ENCODE peak calls at places on chromosome 18, in ten cellular contexts. Q is iPS DF 6.9; H is CD8-positive, alpha-beta memory T cell; R is Panc1; J is ovary; G is IMR-90; F is upper lobe of left lung; T is cardiac muscle cell; K is CD4-positive, alpha-beta T cell; Y is MM.1S. C is an unnamed sample.

GRCh38 chr18:58216071-58216471 is 172.0 kb downstream of the NEDD4L start:
- DNase-seq in Q (no peak), H (no peak), R (no peak), J (no peak), G (no peak), F (peak; percentile 70), T (peak; percentile 58), K (no peak), Y (no peak), C (no peak)

GRCh38 chr18:3594760-3595241 is 144.8 kb downstream of the TGIF1 start:
- DNase-seq in Q (no peak), H (no peak), R (no peak), J (no peak), G (peak; percentile 49), F (peak; percentile 41), T (no peak), K (no peak), Y (no peak), C (peak; percentile 34)

GRCh38 chr18:51762373-51762772 is 564.9 kb upstream of the MEX3C start:
- DNase-seq in Q (no peak), H (no peak), R (no peak), J (no peak), G (no peak), F (no peak), T (no peak), K (no peak), Y (peak; percentile 81), C (no peak)

GRCh38 chr18:24089626-24090337 is 49.1 kb upstream of the CABYR start:
- DNase-seq in Q (no peak), H (no peak), R (no peak), J (no peak), G (no peak), F (no peak), T (no peak), K (no peak), Y (no peak), C (no peak)

GRCh38 chr18:10416020-10416419 is 38.4 kb upstream of the APCDD1 start:
- DNase-seq in Q (no peak), H (no peak), R (no peak), J (no peak), G (no peak), F (no peak), T (no peak), K (no peak), Y (no peak), C (no peak)

GRCh38 chr18:23337599-23338444 is 115.3 kb upstream of the RIOK3 start:
- DNase-seq in Q (no peak), H (no peak), R (no peak), J (no peak), G (peak; percentile 79), F (no peak), T (no peak), K (no peak), Y (no peak), C (no peak)

GRCh38 chr18:79935098-79935480 is 16.4 kb downstream of the SLC66A2 start:
- DNase-seq in Q (no peak), H (no peak), R (no peak), J (peak; percentile 12), G (no peak), F (peak; percentile 6), T (no peak), K (no peak), Y (no peak), C (no peak)

GRCh38 chr18:44758821-44759624 is 78.3 kb downstream of the SETBP1 start:
- DNase-seq in Q (no peak), H (peak; percentile 12), R (no peak), J (no peak), G (no peak), F (no peak), T (no peak), K (no peak), Y (peak; percentile 95), C (no peak)

GRCh38 chr18:6920099-6920955 is 190.8 kb downstream of the ARHGAP28 start:
- DNase-seq in Q (peak; percentile 81), H (no peak), R (peak; percentile 38), J (peak; percentile 40), G (peak; percentile 68), F (no peak), T (peak; percentile 73), K (no peak), Y (peak; percentile 36), C (no peak)

DNA sequence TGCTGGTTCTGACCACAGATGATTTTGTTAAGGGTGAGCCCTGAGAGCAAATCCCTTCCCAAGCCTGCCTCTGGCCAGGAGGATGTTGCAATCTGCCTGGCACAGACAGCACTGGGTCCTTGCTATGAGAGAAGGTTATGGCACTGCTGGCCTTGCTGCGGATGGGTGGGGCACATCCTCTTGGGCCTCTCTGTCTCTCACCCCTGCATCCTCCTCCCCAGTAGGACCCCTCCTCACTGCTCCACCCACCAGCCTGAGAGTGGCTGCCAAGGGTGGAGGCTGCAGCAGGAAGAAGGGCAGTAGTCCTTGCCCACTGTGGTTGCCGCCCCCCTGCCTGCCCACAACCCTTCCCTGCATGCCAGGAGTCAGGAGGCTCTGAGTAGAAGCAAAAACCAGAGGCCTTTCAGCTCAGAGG is 180.9 kb downstream of the ZBTB7C start:
- DNase-seq in Q (no peak), H (no peak), R (no peak), J (peak; percentile 70), G (no peak), F (peak; percentile 47), T (no peak), K (no peak), Y (no peak), C (peak; percentile 86)
- H3K27ac ChIP-seq in Q (no peak overlapping the region), H (no peak overlapping the region), R (no peak overlapping the region), J (no peak overlapping the region), G (no peak overlapping the region), F (peak overlapping the region; percentile 0), T (no peak overlapping the region), K (no peak overlapping the region), Y (no peak overlapping the region), C (no peak overlapping the region)

DNA sequence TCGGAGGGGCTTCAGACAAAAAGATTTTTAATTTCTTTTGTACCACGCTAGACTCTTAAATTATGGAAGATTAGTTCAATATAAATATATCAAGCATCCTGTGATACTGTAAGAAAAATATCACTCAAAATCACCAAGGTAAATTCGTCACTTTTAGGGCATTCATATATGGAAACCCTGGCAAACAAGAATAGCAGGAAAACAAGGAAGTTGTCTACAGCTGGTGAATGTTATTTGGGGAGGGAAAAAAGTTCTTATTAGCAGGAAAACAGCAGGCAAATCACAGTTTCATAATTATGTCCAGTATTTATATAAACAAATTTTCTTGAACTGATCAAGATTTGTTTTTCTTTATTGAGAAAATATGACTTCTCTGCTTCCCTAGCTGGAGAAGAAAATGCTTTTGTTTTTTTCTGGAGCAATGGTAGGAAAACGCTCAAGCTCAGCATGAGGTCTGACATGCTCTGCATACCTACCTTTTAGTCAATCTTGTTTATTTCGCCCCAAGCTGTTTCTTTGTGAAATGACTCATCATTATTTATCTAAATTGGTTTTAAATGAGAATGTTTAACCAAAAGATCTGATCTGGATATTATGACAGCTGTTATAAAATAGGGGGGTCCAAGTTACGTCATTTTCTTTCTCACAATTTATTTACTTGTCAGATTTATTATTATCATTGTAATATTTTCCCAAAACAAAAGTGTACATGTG is 14.7 kb downstream of the LINC00305 start:
- DNase-seq in Q (peak; percentile 57), H (no peak), R (no peak), J (no peak), G (no peak), F (no peak), T (no peak), K (no peak), Y (no peak), C (no peak)
- H3K9me3 ChIP-seq in Q (no peaks in the 10 kb centered on the region), H (no peaks in the 10 kb centered on the region), R (no peaks in the 10 kb centered on the region), J (no peaks in the 10 kb centered on the region), G (peaks cover 17% of the 10 kb centered on the region), F (no peaks in the 10 kb centered on the region), T (no peaks in the 10 kb centered on the region), K (no peaks in the 10 kb centered on the region), Y (no peaks in the 10 kb centered on the region), C (no peaks in the 10 kb centered on the region)

GRCh38 chr18:59643740-59644139 is 53.5 kb downstream of the CCBE1 start:
- DNase-seq in Q (no peak), H (no peak), R (no peak), J (no peak), G (no peak), F (no peak), T (no peak), K (no peak), Y (no peak), C (no peak)

GRCh38 chr18:59649575-59649974 is 47.6 kb downstream of the CCBE1 start:
- DNase-seq in Q (no peak), H (no peak), R (no peak), J (no peak), G (peak; percentile 64), F (no peak), T (no peak), K (no peak), Y (no peak), C (no peak)

GRCh38 chr18:59646228-59646945 is 50.8 kb downstream of the CCBE1 start:
- DNase-seq in Q (peak; percentile 20), H (no peak), R (no peak), J (no peak), G (no peak), F (no peak), T (no peak), K (no peak), Y (no peak), C (no peak)

GRCh38 chr18:59650266-59650820 is 46.9 kb downstream of the CCBE1 start:
- DNase-seq in Q (no peak), H (no peak), R (no peak), J (no peak), G (peak; percentile 39), F (no peak), T (no peak), K (no peak), Y (no peak), C (no peak)

GRCh38 chr18:59646946-59647307 is 50.3 kb downstream of the CCBE1 start:
- DNase-seq in Q (no peak), H (no peak), R (no peak), J (no peak), G (peak; percentile 44), F (no peak), T (no peak), K (no peak), Y (no peak), C (no peak)
- H3K27me3 ChIP-seq in Q (no peaks in the 10 kb centered on the region), H (no peaks in the 10 kb centered on the region), R (no peaks in the 10 kb centered on the region), J (no peaks in the 10 kb centered on the region), G (no peaks in the 10 kb centered on the region), F (no peaks in the 10 kb centered on the region), T (peaks cover 18% of the 10 kb centered on the region), K (no peaks in the 10 kb centered on the region), Y (no peaks in the 10 kb centered on the region), C (no peaks in the 10 kb centered on the region)

DNA sequence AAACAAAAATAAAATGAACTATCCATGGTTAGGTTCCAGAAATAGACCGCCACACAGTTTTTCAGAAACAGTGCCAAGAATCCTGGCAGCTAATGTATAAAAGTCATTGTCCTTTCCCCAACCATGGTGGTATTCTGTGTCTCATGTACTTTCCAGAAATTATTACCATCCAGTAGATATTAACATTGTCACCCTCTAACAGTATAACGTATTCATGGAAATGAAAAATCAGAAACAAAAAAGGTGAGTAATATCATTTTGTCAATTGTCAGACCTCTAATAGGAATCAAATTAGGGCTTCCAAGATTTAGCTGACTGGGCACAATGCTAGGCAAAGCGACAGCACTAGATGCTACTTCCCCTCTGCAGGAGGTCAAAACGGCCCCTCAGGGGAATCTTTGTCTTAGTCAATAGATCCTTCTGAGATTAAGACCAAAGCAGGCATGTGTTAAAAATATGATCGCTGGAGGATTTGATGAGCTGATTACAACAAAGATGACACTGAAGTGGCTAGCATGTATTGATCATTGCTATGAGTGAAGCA is 54.3 kb upstream of the ZNF397 start:
- DNase-seq in Q (no peak), H (no peak), R (no peak), J (no peak), G (no peak), F (no peak), T (no peak), K (no peak), Y (no peak), C (no peak)
- H3K27ac ChIP-seq in Q (no peak overlapping the region), H (no peak overlapping the region), R (no peak overlapping the region), J (no peak overlapping the region), G (no peak overlapping the region), F (no peak overlapping the region), T (no peak overlapping the region), K (no peak overlapping the region), Y (no peak overlapping the region), C (no peak overlapping the region)

GRCh38 chr18:35306588-35307250 is 16.7 kb upstream of the ZSCAN30 start:
- DNase-seq in Q (no peak), H (no peak), R (no peak), J (no peak), G (no peak), F (no peak), T (no peak), K (no peak), Y (no peak), C (no peak)
- H3K9me3 ChIP-seq in Q (peaks cover 1% of the 10 kb centered on the region), H (peaks cover 52% of the 10 kb centered on the region), R (peaks cover 83% of the 10 kb centered on the region), J (peaks cover 6% of the 10 kb centered on the region), G (peaks cover 74% of the 10 kb centered on the region), F (peaks cover 69% of the 10 kb centered on the region), T (no peaks in the 10 kb centered on the region), K (peaks cover 97% of the 10 kb centered on the region), Y (no peaks in the 10 kb centered on the region), C (peaks cover 4% of the 10 kb centered on the region)